ENCODE peak calls at places on chromosomes 12 and 14, in ten cellular contexts. One of them, this sample, is unnamed.

GRCh38 chr12:116508145-116509121 is 50.7 kb upstream of the MAP1LC3B2 start:
- DNase-seq in A549: peak; percentile 53
- DNase-seq in HuH-7.5: no peak
- DNase-seq in stimulated activated CD8-positive, alpha-beta memory T cell treated with anti-CD3 and anti-CD28 coated beads, Interleukin-7, amount 100 ng/mL, for 24 hours: peak; percentile 8
- DNase-seq in MV-4-11: no peak
- DNase-seq in activated T-helper 9 cell treated with anti-CD3 and anti-CD28 coated beads, Interleukin-2, amount 50 U/mL, for 16 hours: no peak
- DNase-seq in naive B cell: peak; percentile 30
- DNase-seq in nephron progenitor cell: peak; percentile 87
- DNase-seq in CD8-positive, alpha-beta memory T cell: no peak
- DNase-seq in T-helper 2 cell: no peak
- DNase-seq in this sample: no peak

GRCh38 chr12:99055294-99055693 is 410.2 kb downstream of the APAF1 start:
- DNase-seq in A549: no peak
- DNase-seq in HuH-7.5: no peak
- DNase-seq in stimulated activated CD8-positive, alpha-beta memory T cell treated with anti-CD3 and anti-CD28 coated beads, Interleukin-7, amount 100 ng/mL, for 24 hours: no peak
- DNase-seq in MV-4-11: peak; percentile 90
- DNase-seq in activated T-helper 9 cell treated with anti-CD3 and anti-CD28 coated beads, Interleukin-2, amount 50 U/mL, for 16 hours: no peak
- DNase-seq in naive B cell: no peak
- DNase-seq in nephron progenitor cell: no peak
- DNase-seq in CD8-positive, alpha-beta memory T cell: no peak
- DNase-seq in T-helper 2 cell: no peak
- DNase-seq in this sample: no peak

GRCh38 chr12:72271741-72272661 is at the start of gene TRHDE:
- DNase-seq in A549: peak; percentile 17
- DNase-seq in HuH-7.5: peak; percentile 59
- DNase-seq in stimulated activated CD8-positive, alpha-beta memory T cell treated with anti-CD3 and anti-CD28 coated beads, Interleukin-7, amount 100 ng/mL, for 24 hours: no peak
- DNase-seq in MV-4-11: no peak
- DNase-seq in activated T-helper 9 cell treated with anti-CD3 and anti-CD28 coated beads, Interleukin-2, amount 50 U/mL, for 16 hours: no peak
- DNase-seq in naive B cell: no peak
- DNase-seq in nephron progenitor cell: peak; percentile 68
- DNase-seq in CD8-positive, alpha-beta memory T cell: no peak
- DNase-seq in T-helper 2 cell: no peak
- DNase-seq in this sample: no peak

GRCh38 chr14:58813745-58814144 is 176.0 kb downstream of the DACT1 start:
- DNase-seq in A549: no peak
- DNase-seq in HuH-7.5: no peak
- DNase-seq in stimulated activated CD8-positive, alpha-beta memory T cell treated with anti-CD3 and anti-CD28 coated beads, Interleukin-7, amount 100 ng/mL, for 24 hours: no peak
- DNase-seq in MV-4-11: no peak
- DNase-seq in activated T-helper 9 cell treated with anti-CD3 and anti-CD28 coated beads, Interleukin-2, amount 50 U/mL, for 16 hours: no peak
- DNase-seq in naive B cell: no peak
- DNase-seq in nephron progenitor cell: no peak
- DNase-seq in CD8-positive, alpha-beta memory T cell: no peak
- DNase-seq in T-helper 2 cell: no peak
- DNase-seq in this sample: no peak

GRCh38 chr12:48739618-48740269 is 23.2 kb upstream of the CCNT1 start:
- DNase-seq in A549: no peak
- DNase-seq in HuH-7.5: no peak
- DNase-seq in stimulated activated CD8-positive, alpha-beta memory T cell treated with anti-CD3 and anti-CD28 coated beads, Interleukin-7, amount 100 ng/mL, for 24 hours: no peak
- DNase-seq in MV-4-11: no peak
- DNase-seq in activated T-helper 9 cell treated with anti-CD3 and anti-CD28 coated beads, Interleukin-2, amount 50 U/mL, for 16 hours: no peak
- DNase-seq in naive B cell: no peak
- DNase-seq in nephron progenitor cell: no peak
- DNase-seq in CD8-positive, alpha-beta memory T cell: no peak
- DNase-seq in T-helper 2 cell: no peak
- DNase-seq in this sample: no peak

GRCh38 chr12:105822131-105823103 is 316.3 kb downstream of the NUAK1 start:
- DNase-seq in A549: no peak
- DNase-seq in HuH-7.5: no peak
- DNase-seq in stimulated activated CD8-positive, alpha-beta memory T cell treated with anti-CD3 and anti-CD28 coated beads, Interleukin-7, amount 100 ng/mL, for 24 hours: no peak
- DNase-seq in MV-4-11: peak; percentile 47
- DNase-seq in activated T-helper 9 cell treated with anti-CD3 and anti-CD28 coated beads, Interleukin-2, amount 50 U/mL, for 16 hours: no peak
- DNase-seq in naive B cell: no peak
- DNase-seq in nephron progenitor cell: no peak
- DNase-seq in CD8-positive, alpha-beta memory T cell: no peak
- DNase-seq in T-helper 2 cell: no peak
- DNase-seq in this sample: no peak

GRCh38 chr12:9961901-9962300 is 9.3 kb upstream of the CLEC12A start:
- DNase-seq in A549: no peak
- DNase-seq in HuH-7.5: no peak
- DNase-seq in stimulated activated CD8-positive, alpha-beta memory T cell treated with anti-CD3 and anti-CD28 coated beads, Interleukin-7, amount 100 ng/mL, for 24 hours: no peak
- DNase-seq in MV-4-11: no peak
- DNase-seq in activated T-helper 9 cell treated with anti-CD3 and anti-CD28 coated beads, Interleukin-2, amount 50 U/mL, for 16 hours: no peak
- DNase-seq in naive B cell: no peak
- DNase-seq in nephron progenitor cell: no peak
- DNase-seq in CD8-positive, alpha-beta memory T cell: no peak
- DNase-seq in T-helper 2 cell: no peak
- DNase-seq in this sample: no peak

GRCh38 chr12:92596388-92596787 is 106.4 kb upstream of the PLEKHG7 start:
- DNase-seq in A549: peak; percentile 30
- DNase-seq in HuH-7.5: no peak
- DNase-seq in stimulated activated CD8-positive, alpha-beta memory T cell treated with anti-CD3 and anti-CD28 coated beads, Interleukin-7, amount 100 ng/mL, for 24 hours: no peak
- DNase-seq in MV-4-11: no peak
- DNase-seq in activated T-helper 9 cell treated with anti-CD3 and anti-CD28 coated beads, Interleukin-2, amount 50 U/mL, for 16 hours: no peak
- DNase-seq in naive B cell: no peak
- DNase-seq in nephron progenitor cell: no peak
- DNase-seq in CD8-positive, alpha-beta memory T cell: no peak
- DNase-seq in T-helper 2 cell: no peak
- DNase-seq in this sample: no peak

GRCh38 chr12:3828888-3829287 is 44.3 kb downstream of the PARP11 start:
- DNase-seq in A549: no peak
- DNase-seq in HuH-7.5: no peak
- DNase-seq in stimulated activated CD8-positive, alpha-beta memory T cell treated with anti-CD3 and anti-CD28 coated beads, Interleukin-7, amount 100 ng/mL, for 24 hours: no peak
- DNase-seq in MV-4-11: no peak
- DNase-seq in activated T-helper 9 cell treated with anti-CD3 and anti-CD28 coated beads, Interleukin-2, amount 50 U/mL, for 16 hours: no peak
- DNase-seq in naive B cell: no peak
- DNase-seq in nephron progenitor cell: no peak
- DNase-seq in CD8-positive, alpha-beta memory T cell: no peak
- DNase-seq in T-helper 2 cell: no peak
- DNase-seq in this sample: no peak

GRCh38 chr12:103020839-103021238 is 63.4 kb downstream of the ASCL1 start:
- DNase-seq in A549: no peak
- DNase-seq in HuH-7.5: no peak
- DNase-seq in stimulated activated CD8-positive, alpha-beta memory T cell treated with anti-CD3 and anti-CD28 coated beads, Interleukin-7, amount 100 ng/mL, for 24 hours: no peak
- DNase-seq in MV-4-11: no peak
- DNase-seq in activated T-helper 9 cell treated with anti-CD3 and anti-CD28 coated beads, Interleukin-2, amount 50 U/mL, for 16 hours: no peak
- DNase-seq in naive B cell: no peak
- DNase-seq in nephron progenitor cell: no peak
- DNase-seq in CD8-positive, alpha-beta memory T cell: no peak
- DNase-seq in T-helper 2 cell: no peak
- DNase-seq in this sample: no peak

GRCh38 chr12:113184098-113184899 is 979 bp downstream of the DDX54 start:
- DNase-seq in A549: no peak
- DNase-seq in HuH-7.5: no peak
- DNase-seq in stimulated activated CD8-positive, alpha-beta memory T cell treated with anti-CD3 and anti-CD28 coated beads, Interleukin-7, amount 100 ng/mL, for 24 hours: no peak
- DNase-seq in MV-4-11: no peak
- DNase-seq in activated T-helper 9 cell treated with anti-CD3 and anti-CD28 coated beads, Interleukin-2, amount 50 U/mL, for 16 hours: peak; percentile 60
- DNase-seq in naive B cell: no peak
- DNase-seq in nephron progenitor cell: no peak
- DNase-seq in CD8-positive, alpha-beta memory T cell: no peak
- DNase-seq in T-helper 2 cell: no peak
- DNase-seq in this sample: no peak